ENCODE peak calls at places on chromosomes 11 and 22, in five cellular contexts. One of them, this sample, is unnamed.

GRCh38 chr11:32259641-32260081 is 168.8 kb downstream of the RCN1 start:
- DNase-seq in lower leg skin: no peak
- DNase-seq in posterior cingulate gyrus: peak
- DNase-seq in central memory CD4-positive, alpha-beta T cell: no peak
- DNase-seq in GM10248: peak
- DNase-seq in this sample: no peak

GRCh38 chr22:18068381-18068988 is 9.3 kb upstream of the PEX26 start:
- DNase-seq in lower leg skin: no peak
- DNase-seq in posterior cingulate gyrus: no peak
- DNase-seq in central memory CD4-positive, alpha-beta T cell: no peak
- DNase-seq in GM10248: no peak
- DNase-seq in this sample: no peak

GRCh38 chr11:45182902-45183301 is 36.5 kb downstream of the PRDM11 start:
- DNase-seq in lower leg skin: no peak
- DNase-seq in posterior cingulate gyrus: no peak
- DNase-seq in central memory CD4-positive, alpha-beta T cell: no peak
- DNase-seq in GM10248: no peak
- DNase-seq in this sample: no peak

GRCh38 chr11:62830904-62831519 is 839 bp downstream of the STX5 start:
- DNase-seq in lower leg skin: no peak
- DNase-seq in posterior cingulate gyrus: no peak
- DNase-seq in central memory CD4-positive, alpha-beta T cell: no peak
- DNase-seq in GM10248: peak
- DNase-seq in this sample: no peak

GRCh38 chr11:127843483-127844396 is 743.6 kb downstream of the ETS1 start:
- DNase-seq in lower leg skin: peak
- DNase-seq in posterior cingulate gyrus: peak
- DNase-seq in central memory CD4-positive, alpha-beta T cell: peak
- DNase-seq in GM10248: peak
- DNase-seq in this sample: no peak

GRCh38 chr11:35593143-35593542 is 25.1 kb upstream of the FJX1 start:
- DNase-seq in lower leg skin: no peak
- DNase-seq in posterior cingulate gyrus: no peak
- DNase-seq in central memory CD4-positive, alpha-beta T cell: no peak
- DNase-seq in GM10248: no peak
- DNase-seq in this sample: no peak

GRCh38 chr11:132357811-132358572 is 987.6 kb downstream of the NTM start:
- DNase-seq in lower leg skin: no peak
- DNase-seq in posterior cingulate gyrus: no peak
- DNase-seq in central memory CD4-positive, alpha-beta T cell: no peak
- DNase-seq in GM10248: peak
- DNase-seq in this sample: no peak

GRCh38 chr11:92417326-92417725 is 192.7 kb downstream of the FAT3 start:
- DNase-seq in lower leg skin: no peak
- DNase-seq in posterior cingulate gyrus: no peak
- DNase-seq in central memory CD4-positive, alpha-beta T cell: no peak
- DNase-seq in GM10248: no peak
- DNase-seq in this sample: no peak

GRCh38 chr11:33785609-33786008 is 11.3 kb upstream of the FBXO3 start:
- DNase-seq in lower leg skin: no peak
- DNase-seq in posterior cingulate gyrus: no peak
- DNase-seq in central memory CD4-positive, alpha-beta T cell: no peak
- DNase-seq in GM10248: no peak
- DNase-seq in this sample: no peak

GRCh38 chr11:47257518-47258316 is at the start of gene NR1H3:
- DNase-seq in lower leg skin: peak
- DNase-seq in posterior cingulate gyrus: no peak
- DNase-seq in central memory CD4-positive, alpha-beta T cell: no peak
- DNase-seq in GM10248: peak
- DNase-seq in this sample: no peak

GRCh38 chr11:132402056-132402684 is 1031.8 kb downstream of the NTM start:
- DNase-seq in lower leg skin: no peak
- DNase-seq in posterior cingulate gyrus: peak
- DNase-seq in central memory CD4-positive, alpha-beta T cell: no peak
- DNase-seq in GM10248: peak
- DNase-seq in this sample: no peak

GRCh38 chr11:115384236-115384635 is 120.0 kb downstream of the CADM1 start:
- DNase-seq in lower leg skin: no peak
- DNase-seq in posterior cingulate gyrus: no peak
- DNase-seq in central memory CD4-positive, alpha-beta T cell: no peak
- DNase-seq in GM10248: no peak
- DNase-seq in this sample: no peak

This sample was measured in vagina.